ENCODE peak calls at places on chromosomes 4 and X, in six cellular contexts. I, T, L, M, B and D are unnamed samples.

GRCh38 chr4:87839309-87839946 is 6.7 kb downstream of the MEPE start:
- DNase-seq in I (no peak), T (peak), L (no peak), M (no peak), B (no peak), D (peak)

GRCh38 chr4:128306992-128307581 is 19.5 kb upstream of the PGRMC2 start:
- DNase-seq in I (no peak), T (no peak), L (no peak), M (no peak), B (no peak), D (no peak)

GRCh38 chrX:17030580-17031285 is 84.3 kb downstream of the REPS2 start:
- DNase-seq in I (no peak), T (peak), L (no peak), M (no peak), B (no peak), D (peak)

GRCh38 chr4:183422962-183423653 is 21.3 kb upstream of the CDKN2AIP start:
- DNase-seq in I (no peak), T (peak), L (no peak), M (no peak), B (no peak), D (peak)

GRCh38 chrX:153765138-153766079 is 1.4 kb downstream of the PLXNB3 start:
- DNase-seq in I (no peak), T (no peak), L (no peak), M (no peak), B (no peak), D (no peak)

GRCh38 chr4:16082424-16083216 is 1.2 kb downstream of the PROM1 start:
- DNase-seq in I (no peak), T (peak), L (no peak), M (no peak), B (no peak), D (peak)

GRCh38 chr4:154616731-154617130 is 4.3 kb upstream of the FGG start:
- DNase-seq in I (no peak), T (peak), L (no peak), M (no peak), B (no peak), D (no peak)

GRCh38 chrX:23694606-23695005 is 27.3 kb downstream of the PRDX4 start:
- DNase-seq in I (no peak), T (peak), L (no peak), M (no peak), B (no peak), D (peak)

GRCh38 chrX:134158821-134159512 is 78.0 kb upstream of the CCDC160 start:
- DNase-seq in I (no peak), T (no peak), L (no peak), M (no peak), B (no peak), D (no peak)

GRCh38 chrX:7198499-7198898 is 50.5 kb upstream of the PUDP start:
- DNase-seq in I (no peak), T (peak), L (no peak), M (no peak), B (no peak), D (no peak)